ENCODE peak calls at places on chromosomes 4 and X, in six cellular contexts. D, O, H, R, Q and A are unnamed samples.

GRCh38 chr4:74032064-74032463 is 6.4 kb downstream of the CXCL3 start:
- DNase-seq in R (peak), O (peak), D (no peak), H (peak), Q (no peak), A (peak)

GRCh38 chr4:147981305-147981704 is 249.4 kb downstream of the ARHGAP10 start:
- DNase-seq in R (no peak), O (peak), H (no peak), D (peak), Q (peak), A (peak)

GRCh38 chr4:10565166-10565780 is 108.0 kb upstream of the ZNF518B start:
- DNase-seq in D (no peak), Q (no peak), R (no peak), H (no peak), O (no peak), A (no peak)

GRCh38 chr4:153750197-153750817 is 9.5 kb downstream of the RNF175 start:
- DNase-seq in O (peak), Q (peak), R (peak), D (peak), H (peak), A (peak)

GRCh38 chr4:2761035-2761923 is 5.1 kb upstream of the TNIP2 start:
- DNase-seq in R (peak), D (no peak), H (peak), O (peak), Q (no peak), A (peak)

GRCh38 chrX:25017667-25018247 is 2.0 kb upstream of the ARX start:
- DNase-seq in H (no peak), O (no peak), D (no peak), R (no peak), Q (no peak), A (no peak)

GRCh38 chrX:141469469-141469868 is 115.1 kb downstream of the SPANXA1 start:
- DNase-seq in Q (no peak), H (no peak), R (peak), D (no peak), O (peak), A (peak)

GRCh38 chrX:131577433-131577832 is 33.6 kb downstream of the OR13H1 start:
- DNase-seq in Q (no peak), R (no peak), D (no peak), O (no peak), H (no peak), A (no peak)

GRCh38 chr4:26261400-26261799 is 59.4 kb upstream of the RBPJ start:
- DNase-seq in H (no peak), R (no peak), O (no peak), Q (no peak), D (no peak), A (no peak)

GRCh38 chrX:13005671-13006473 is 31.0 kb downstream of the TMSB4X start:
- DNase-seq in D (peak), Q (no peak), O (no peak), H (peak), R (no peak), A (no peak)

GRCh38 chr4:94642561-94642866 is 115.2 kb upstream of the BMPR1B start:
- DNase-seq in H (no peak), R (no peak), Q (no peak), O (no peak), D (no peak), A (no peak)

GRCh38 chr4:128384091-128384520 is 96.5 kb upstream of the PGRMC2 start:
- DNase-seq in O (no peak), Q (peak), H (no peak), R (peak), D (no peak), A (no peak)

GRCh38 chr4:7021930-7022658 is 21.1 kb upstream of the TADA2B start:
- DNase-seq in R (peak), O (peak), Q (peak), D (no peak), H (no peak), A (peak)

GRCh38 chrX:23887448-23887847 is 20.3 kb downstream of the APOO start:
- DNase-seq in D (no peak), R (no peak), H (peak), Q (no peak), O (peak), A (no peak)

GRCh38 chr4:8856835-8857590 is 14.6 kb downstream of the HMX1 start:
- DNase-seq in O (no peak), H (no peak), D (no peak), Q (no peak), R (no peak), A (no peak)

GRCh38 chrX:15911729-15912550 is 57.3 kb upstream of the AP1S2 start:
- DNase-seq in Q (no peak), O (no peak), H (peak), D (peak), R (peak), A (no peak)

GRCh38 chr4:16253127-16253960 is 27.1 kb upstream of the TAPT1 start:
- DNase-seq in Q (peak), D (no peak), H (no peak), O (peak), R (peak), A (peak)

GRCh38 chrX:13165266-13165665 is 120.8 kb upstream of the FAM9C start:
- DNase-seq in D (no peak), O (no peak), Q (no peak), H (no peak), R (peak), A (no peak)

GRCh38 chrX:101411984-101412383 is 4.0 kb downstream of the HNRNPH2 start:
- DNase-seq in D (no peak), H (no peak), Q (no peak), R (no peak), O (no peak), A (no peak)

GRCh38 chr4:18398661-18399060 is 377.1 kb upstream of the LCORL start:
- DNase-seq in D (no peak), R (no peak), O (no peak), Q (no peak), H (no peak), A (no peak)

GRCh38 chrX:123217077-123217476 is 33.0 kb downstream of the GRIA3 start:
- DNase-seq in D (no peak), R (peak), Q (peak), O (peak), H (no peak), A (peak)

GRCh38 chrX:103608305-103608963 is 671 bp downstream of the TCEAL3 start:
- DNase-seq in O (no peak), Q (no peak), R (no peak), H (peak), D (peak), A (no peak)

GRCh38 chr4:38751341-38752043 is 31.3 kb downstream of the TLR10 start:
- DNase-seq in D (no peak), R (no peak), H (no peak), O (no peak), Q (no peak), A (no peak)

GRCh38 chrX:85569096-85569495 is 189.6 kb upstream of the POF1B start:
- DNase-seq in Q (no peak), D (no peak), O (no peak), H (no peak), R (no peak), A (no peak)

GRCh38 chrX:18619288-18619687 is 52.6 kb downstream of the RS1 start:
- DNase-seq in O (no peak), H (no peak), Q (no peak), D (no peak), R (no peak), A (no peak)

GRCh38 chrX:149937881-149938426 is 337 bp downstream of the EOLA2 start:
- DNase-seq in D (no peak), Q (no peak), R (no peak), O (no peak), H (no peak), A (no peak)

GRCh38 chr4:139909036-139909435 is 243.4 kb downstream of the MGST2 start:
- DNase-seq in O (no peak), D (no peak), H (no peak), Q (no peak), R (no peak), A (no peak)

GRCh38 chr4:52721968-52722814 is 29.0 kb downstream of the ERVMER34-1 start:
- DNase-seq in D (peak), H (peak), O (peak), R (peak), Q (peak), A (peak)

GRCh38 chr4:38131371-38132139 is 171.4 kb downstream of the PTTG2 start:
- DNase-seq in Q (no peak), R (peak), O (peak), D (peak), H (peak), A (no peak)

GRCh38 chr4:24404281-24404680 is 180.1 kb downstream of the DHX15 start:
- DNase-seq in H (no peak), D (no peak), O (no peak), Q (no peak), R (peak), A (no peak)

GRCh38 chrX:22043872-22044271 is 11.7 kb downstream of the PHEX start:
- DNase-seq in D (no peak), Q (no peak), R (no peak), O (no peak), H (no peak), A (no peak)

GRCh38 chrX:151704023-151704663 is 8.9 kb downstream of the PRRG3 start:
- DNase-seq in Q (no peak), D (no peak), O (no peak), H (no peak), R (no peak), A (no peak)

GRCh38 chr4:76216975-76217814 is 3.6 kb upstream of the SCARB2 start:
- DNase-seq in H (no peak), R (no peak), D (no peak), Q (no peak), O (peak), A (peak)

GRCh38 chr4:6020633-6021032 is 2.4 kb upstream of the C4orf50 start:
- DNase-seq in O (no peak), R (no peak), Q (no peak), H (no peak), D (no peak), A (no peak)

DNA sequence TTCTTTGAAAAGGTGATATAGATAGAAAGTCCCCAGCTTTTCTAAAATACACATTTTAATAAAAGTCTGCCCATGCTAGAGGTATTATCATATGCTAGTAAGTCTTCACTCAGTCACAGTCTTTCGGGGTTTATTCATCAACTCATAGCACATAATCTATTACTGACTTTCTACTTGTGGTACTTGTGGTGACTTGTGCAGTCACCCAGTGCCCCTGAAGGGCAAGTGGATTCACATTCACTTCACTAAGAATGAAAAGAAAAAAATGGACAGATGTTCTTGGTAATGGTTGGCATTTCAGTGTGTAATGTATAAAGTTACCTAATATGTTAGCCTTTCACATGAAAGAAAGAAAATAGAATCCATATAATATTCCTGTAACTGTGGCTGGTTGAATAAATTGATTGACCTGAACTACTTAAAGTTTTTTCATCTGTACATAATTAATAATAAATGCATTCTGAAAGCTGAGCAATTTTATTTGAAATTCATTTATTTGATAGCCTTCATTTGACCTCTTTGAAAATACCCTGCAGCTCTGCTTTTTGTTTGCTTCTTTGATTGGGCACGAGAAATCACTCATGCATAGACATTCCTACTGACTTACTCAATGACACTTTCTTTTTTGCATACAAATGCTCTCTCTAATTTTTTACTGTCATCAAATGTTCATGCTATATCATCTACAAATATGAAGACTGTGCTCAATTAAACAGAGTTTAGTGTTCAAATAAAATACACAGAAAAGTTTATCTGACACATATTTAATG is 39.5 kb upstream of the ZNF330 start:
- DNase-seq in D (no peak), H (no peak), R (no peak), Q (no peak), O (no peak), A (peak)
- H3K4me3 ChIP-seq in D (no peak), H (no peak), R (no peak), Q (no peak), O (no peak), A (no peak)

DNA sequence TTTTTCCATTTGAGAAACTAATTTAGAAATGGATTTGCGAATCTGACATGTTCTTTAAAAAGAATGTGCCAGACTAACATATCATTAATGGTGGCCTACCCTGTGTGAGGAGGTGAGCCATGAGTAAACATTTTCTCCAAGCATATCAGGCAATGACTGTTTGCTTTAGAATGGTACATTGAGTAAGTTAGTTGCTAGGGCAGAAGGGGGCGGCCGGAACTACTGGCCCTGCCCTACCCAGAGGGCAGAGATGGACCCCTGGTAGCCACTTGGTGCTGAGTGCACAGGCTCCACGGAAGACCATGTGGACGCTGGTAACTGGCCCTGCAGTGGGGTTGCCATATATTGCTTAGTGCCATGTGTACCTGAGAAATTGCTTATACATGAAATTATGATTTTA is 8.6 kb downstream of the FNIP2 start:
- DNase-seq in D (no peak), R (no peak), O (peak), Q (no peak), H (no peak), A (peak)
- H3K4me3 ChIP-seq in D (no peak), R (no peak), O (no peak), Q (no peak), H (no peak), A (no peak)

GRCh38 chrX:9677098-9677739 is 88.4 kb downstream of the GPR143 start:
- DNase-seq in R (peak), H (peak), D (peak), Q (no peak), O (peak), A (peak)
- H3K4me3 ChIP-seq in R (no peak), H (no peak), D (peak), Q (no peak), O (no peak), A (no peak)

DNA sequence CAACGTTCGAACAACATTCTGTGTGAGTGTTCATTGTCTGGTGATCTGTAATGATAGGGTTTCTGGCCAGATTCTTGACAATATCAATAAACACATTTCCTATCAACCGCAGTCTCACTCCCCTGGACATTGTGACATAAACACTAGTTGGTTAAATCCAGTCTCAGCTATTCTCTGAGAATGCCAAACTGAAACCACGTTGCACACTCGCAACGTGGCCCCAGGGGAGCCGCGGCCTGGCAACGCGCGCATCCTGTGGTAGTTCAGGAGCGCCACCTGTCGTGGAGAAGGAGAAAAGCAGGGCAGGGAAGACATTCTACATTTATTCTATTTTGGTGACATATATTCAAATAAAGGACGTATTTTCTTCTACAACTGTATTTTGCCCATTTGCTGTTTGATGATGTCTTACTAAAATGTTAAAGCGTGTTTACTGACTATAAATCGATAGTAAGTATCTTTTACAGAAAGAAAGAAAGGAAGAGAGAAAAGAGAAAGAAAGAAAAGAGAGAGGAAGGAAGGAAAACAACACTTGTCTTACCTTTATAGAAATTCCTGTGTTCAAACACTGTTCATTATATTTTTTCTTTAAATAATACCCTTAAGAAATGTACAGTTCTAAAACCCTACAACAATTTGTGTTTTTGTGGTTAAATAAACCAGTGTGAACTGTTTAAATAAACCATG is 738.3 kb upstream of the FRG1 start:
- DNase-seq in Q (peak), D (peak), O (peak), R (peak), H (peak), A (peak)
- H3K4me3 ChIP-seq in Q (peak), D (no peak), O (peak), R (no peak), H (no peak), A (no peak)